ENCODE peak calls at places on chromosomes 2 and 18, in nine cellular contexts. G, U, X, J, Z, H, M, V and F are unnamed samples.

GRCh38 chr2:220460257-220460985 is 833.0 kb downstream of the SLC4A3 start:
- DNase-seq in G (peak; percentile 6), U (peak; percentile 1), X (no peak), J (peak; percentile 21), Z (peak; percentile 59), H (no peak), M (peak; percentile 34), V (no peak), F (no peak)

GRCh38 chr2:8495189-8495855 is 186.5 kb upstream of the ID2 start:
- DNase-seq in G (no peak), U (peak; percentile 36), X (no peak), J (no peak), Z (no peak), H (no peak), M (no peak), V (no peak), F (no peak)

GRCh38 chr18:59719533-59720325 is 22.5 kb upstream of the CCBE1 start:
- DNase-seq in G (no peak), U (no peak), X (no peak), J (no peak), Z (no peak), H (peak; percentile 92), M (peak; percentile 69), V (no peak), F (no peak)

GRCh38 chr2:66691199-66691975 is 256.5 kb downstream of the MEIS1 start:
- DNase-seq in G (no peak), U (no peak), X (no peak), J (no peak), Z (peak; percentile 35), H (peak; percentile 11), M (no peak), V (no peak), F (no peak)

GRCh38 chr2:241692448-241692847 is 5.8 kb upstream of the DTYMK start:
- DNase-seq in G (no peak), U (no peak), X (peak; percentile 30), J (no peak), Z (no peak), H (peak; percentile 89), M (peak; percentile 49), V (no peak), F (no peak)

GRCh38 chr2:150165479-150165878 is 322.0 kb downstream of the RND3 start:
- DNase-seq in G (no peak), U (no peak), X (no peak), J (no peak), Z (no peak), H (no peak), M (no peak), V (no peak), F (no peak)

GRCh38 chr2:237669628-237670351 is 42.4 kb downstream of the LRRFIP1 start:
- DNase-seq in G (no peak), U (peak; percentile 92), X (peak; percentile 67), J (no peak), Z (no peak), H (peak; percentile 99), M (no peak), V (no peak), F (peak; percentile 48)

GRCh38 chr2:73091164-73091563 is 19.7 kb upstream of the SFXN5 start:
- DNase-seq in G (no peak), U (no peak), X (peak; percentile 62), J (peak; percentile 43), Z (no peak), H (peak; percentile 48), M (no peak), V (no peak), F (no peak)

GRCh38 chr2:46381263-46381849 is 84.1 kb downstream of the EPAS1 start:
- DNase-seq in G (no peak), U (no peak), X (no peak), J (no peak), Z (no peak), H (peak; percentile 22), M (no peak), V (no peak), F (no peak)

GRCh38 chr2:189658281-189658680 is 3.0 kb upstream of the ASNSD1 start:
- DNase-seq in G (no peak), U (peak; percentile 17), X (no peak), J (no peak), Z (no peak), H (no peak), M (no peak), V (peak; percentile 24), F (no peak)

GRCh38 chr18:76336241-76336640 is 158.8 kb downstream of the ZNF516 start:
- DNase-seq in G (no peak), U (no peak), X (no peak), J (no peak), Z (no peak), H (no peak), M (no peak), V (no peak), F (no peak)

GRCh38 chr2:26175716-26176615 is 3.1 kb downstream of the GAREM2 start:
- DNase-seq in G (no peak), U (no peak), X (no peak), J (peak; percentile 36), Z (no peak), H (no peak), M (no peak), V (no peak), F (peak; percentile 40)

GRCh38 chr2:39469807-39470206 is 32.7 kb upstream of the MAP4K3 start:
- DNase-seq in G (no peak), U (peak; percentile 82), X (peak; percentile 61), J (peak; percentile 18), Z (peak; percentile 51), H (peak; percentile 62), M (peak; percentile 51), V (peak; percentile 89), F (no peak)

GRCh38 chr2:41400057-41400665 is 647.7 kb upstream of the PKDCC start:
- DNase-seq in G (no peak), U (peak; percentile 20), X (peak; percentile 46), J (peak; percentile 78), Z (peak; percentile 80), H (peak; percentile 30), M (peak; percentile 51), V (peak; percentile 18), F (peak; percentile 36)

GRCh38 chr2:28665041-28665704 is 86.5 kb upstream of the PPP1CB start:
- DNase-seq in G (no peak), U (no peak), X (peak; percentile 83), J (peak; percentile 29), Z (no peak), H (peak; percentile 92), M (no peak), V (no peak), F (peak; percentile 80)

GRCh38 chr2:100278986-100279385 is 43.3 kb downstream of the LONRF2 start:
- DNase-seq in G (no peak), U (no peak), X (no peak), J (no peak), Z (no peak), H (no peak), M (no peak), V (no peak), F (no peak)

GRCh38 chr2:123179526-123179925 is 845.6 kb upstream of the CNTNAP5 start:
- DNase-seq in G (no peak), U (no peak), X (no peak), J (peak; percentile 3), Z (peak; percentile 22), H (no peak), M (peak; percentile 26), V (no peak), F (no peak)

DNA sequence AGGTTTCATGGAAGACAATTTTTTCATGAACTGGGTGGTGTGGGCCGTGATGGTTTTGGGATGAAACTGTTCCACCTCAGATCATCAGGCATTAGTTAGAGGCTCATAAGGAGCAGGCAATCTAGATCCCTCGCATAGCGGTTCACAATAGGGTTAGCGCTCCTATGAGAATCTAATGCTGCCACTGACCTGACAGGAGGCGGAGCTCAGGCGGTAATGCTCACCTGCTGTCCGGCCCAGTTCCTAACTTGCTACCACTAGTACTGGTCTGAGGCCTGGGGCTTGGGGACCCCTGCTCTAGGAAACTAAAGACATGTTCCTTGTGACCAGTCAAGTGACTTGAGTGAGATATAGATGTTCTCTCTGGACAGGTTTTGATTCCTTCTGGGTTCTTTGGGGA is 49.2 kb downstream of the OXER1 start:
- DNase-seq in G (no peak), U (no peak), X (no peak), J (no peak), Z (peak; percentile 33), H (no peak), M (no peak), V (no peak), F (no peak)
- TF ChIP-seq EZH2phosphoT487 in G (no peak), U (no peak), X (no peak), J (no peak), Z (no peak), H (no peak), M (no peak), V (no peak), F (no peak)

GRCh38 chr2:163155279-163155883 is 316.8 kb upstream of the KCNH7 start:
- DNase-seq in G (peak; percentile 18), U (peak; percentile 29), X (peak; percentile 43), J (peak; percentile 48), Z (peak; percentile 54), H (peak; percentile 47), M (peak; percentile 67), V (peak; percentile 51), F (peak; percentile 33)
- TF ChIP-seq EZH2phosphoT487 in G (no peak), U (no peak), X (no peak), J (no peak), Z (no peak), H (no peak), M (no peak), V (no peak), F (no peak)

GRCh38 chr18:3966246-3966984 is 488.7 kb downstream of the DLGAP1 start:
- DNase-seq in G (no peak), U (no peak), X (no peak), J (no peak), Z (no peak), H (no peak), M (no peak), V (no peak), F (no peak)
- TF ChIP-seq EZH2phosphoT487 in G (no peak), U (no peak), X (no peak), J (no peak), Z (no peak), H (no peak), M (no peak), V (no peak), F (no peak)

GRCh38 chr2:160835166-160835565 is 325.1 kb upstream of the TANK start:
- DNase-seq in G (no peak), U (no peak), X (no peak), J (no peak), Z (no peak), H (no peak), M (no peak), V (no peak), F (no peak)

GRCh38 chr2:160838691-160839090 is 321.5 kb upstream of the TANK start:
- DNase-seq in G (no peak), U (no peak), X (no peak), J (no peak), Z (no peak), H (no peak), M (no peak), V (no peak), F (no peak)

GRCh38 chr2:160837416-160837815 is 322.8 kb upstream of the TANK start:
- DNase-seq in G (no peak), U (no peak), X (no peak), J (no peak), Z (no peak), H (peak; percentile 21), M (no peak), V (no peak), F (no peak)

GRCh38 chr2:160838100-160838499 is 322.1 kb upstream of the TANK start:
- DNase-seq in G (no peak), U (no peak), X (no peak), J (no peak), Z (no peak), H (no peak), M (no peak), V (no peak), F (no peak)

GRCh38 chr2:160836755-160837154 is 323.5 kb upstream of the TANK start:
- DNase-seq in G (no peak), U (no peak), X (peak; percentile 48), J (no peak), Z (no peak), H (peak; percentile 90), M (peak; percentile 76), V (no peak), F (no peak)
- TF ChIP-seq EZH2phosphoT487 in G (no peak), U (no peak), X (no peak), J (no peak), Z (no peak), H (no peak), M (no peak), V (no peak), F (no peak)